ENCODE peak calls at places on chromosome X, in six cellular contexts. O, J, I, Q, L and W are unnamed samples.

GRCh38 chrX:68789966-68790365 is 38.9 kb upstream of the EFNB1 start:
- DNase-seq in O (no peak), J (no peak), L (no peak), Q (no peak), I (no peak), W (no peak)

GRCh38 chrX:102067966-102068723 is 57.3 kb upstream of the TCEAL2 start:
- DNase-seq in L (no peak), J (no peak), I (peak), Q (peak), O (no peak), W (peak)

GRCh38 chrX:23742174-23742692 is 843 bp downstream of the ACOT9 start:
- DNase-seq in L (peak), J (peak), Q (peak), O (peak), I (peak), W (peak)

GRCh38 chrX:138897621-138898492 is 186.3 kb upstream of the FGF13 start:
- DNase-seq in I (no peak), L (no peak), Q (peak), O (no peak), J (no peak), W (peak)

GRCh38 chrX:2425281-2426071 is 75.3 kb downstream of the DHRSX start:
- DNase-seq in O (no peak), J (no peak), L (no peak), Q (peak), I (no peak), W (no peak)

GRCh38 chrX:53594354-53594753 is 92.2 kb downstream of the HUWE1 start:
- DNase-seq in Q (peak), O (no peak), I (no peak), L (no peak), J (no peak), W (no peak)

GRCh38 chrX:149274516-149275105 is 230.5 kb downstream of the IDS start:
- DNase-seq in L (no peak), I (no peak), O (no peak), Q (peak), J (no peak), W (peak)

GRCh38 chrX:19007011-19007410 is 23.1 kb upstream of the PHKA2 start:
- DNase-seq in O (no peak), L (no peak), J (no peak), Q (no peak), I (no peak), W (no peak)

GRCh38 chrX:105167233-105167632 is 53.3 kb downstream of the TEX13A start:
- DNase-seq in J (no peak), I (no peak), L (no peak), Q (peak), O (no peak), W (no peak)

GRCh38 chrX:40473460-40474204 is 107.1 kb upstream of the ATP6AP2 start:
- DNase-seq in I (no peak), J (no peak), O (no peak), Q (no peak), L (no peak), W (no peak)

GRCh38 chrX:70039758-70040157 is 10.0 kb downstream of the AWAT2 start:
- DNase-seq in O (no peak), J (no peak), I (no peak), L (no peak), Q (no peak), W (no peak)

GRCh38 chrX:18875256-18875878 is 108.5 kb downstream of the PHKA2 start:
- DNase-seq in O (no peak), L (no peak), J (no peak), I (no peak), Q (no peak), W (no peak)

GRCh38 chrX:110219920-110220319 is 98.0 kb downstream of the AMMECR1 start:
- DNase-seq in O (no peak), I (no peak), J (no peak), Q (peak), L (no peak), W (peak)

GRCh38 chrX:130523460-130524394 is 121.9 kb downstream of the RBMX2 start:
- DNase-seq in O (peak), J (no peak), L (peak), Q (peak), I (peak), W (no peak)

GRCh38 chrX:50988649-50989048 is 78.1 kb downstream of the BMP15 start:
- DNase-seq in J (peak), I (peak), L (peak), O (no peak), Q (peak), W (peak)

GRCh38 chrX:54807524-54808108 is at the start of gene MAGED2:
- DNase-seq in O (peak), I (peak), Q (peak), L (peak), J (no peak), W (peak)

GRCh38 chrX:74421181-74422028 is at the start of gene SLC16A2:
- DNase-seq in Q (peak), O (peak), I (peak), L (peak), J (peak), W (peak)

GRCh38 chrX:63350551-63350950 is 581 bp downstream of the SPIN4 start:
- DNase-seq in Q (peak), L (peak), I (peak), O (peak), J (no peak), W (peak)

GRCh38 chrX:68354869-68355628 is 78.2 kb downstream of the OPHN1 start:
- DNase-seq in Q (no peak), I (no peak), L (no peak), O (no peak), J (no peak), W (peak)

GRCh38 chrX:25028726-25029125 is 13.0 kb upstream of the ARX start:
- DNase-seq in Q (peak), L (no peak), I (no peak), O (no peak), J (peak), W (peak)

GRCh38 chrX:129798888-129799287 is 19.1 kb downstream of the SASH3 start:
- DNase-seq in O (no peak), J (no peak), I (no peak), Q (no peak), L (no peak), W (no peak)

GRCh38 chrX:42246814-42247213 is 323.5 kb upstream of the CASK start:
- DNase-seq in O (no peak), J (no peak), L (peak), I (peak), Q (no peak), W (peak)

GRCh38 chrX:138745215-138745614 is 33.7 kb upstream of the FGF13 start:
- DNase-seq in J (no peak), Q (peak), O (no peak), L (peak), I (peak), W (peak)

GRCh38 chrX:124555036-124555595 is 208.8 kb downstream of the SH2D1A start:
- DNase-seq in Q (peak), J (no peak), O (no peak), I (no peak), L (no peak), W (no peak)

GRCh38 chrX:31255310-31256033 is 183.6 kb upstream of the FTHL17 start:
- DNase-seq in I (no peak), O (no peak), Q (no peak), L (no peak), J (no peak), W (no peak)

GRCh38 chrX:133294126-133294525 is 76.0 kb upstream of the TFDP3 start:
- DNase-seq in O (no peak), I (no peak), J (no peak), L (no peak), Q (peak), W (peak)

GRCh38 chrX:27924261-27924660 is 57.0 kb downstream of the DCAF8L1 start:
- DNase-seq in L (no peak), Q (no peak), I (no peak), O (no peak), J (no peak), W (no peak)

GRCh38 chrX:119684916-119685224 is 8.1 kb downstream of the SEPTIN6 start:
- DNase-seq in O (no peak), J (no peak), I (no peak), L (no peak), Q (no peak), W (no peak)

GRCh38 chrX:71622347-71623104 is 4.2 kb upstream of the CXCR3 start:
- DNase-seq in J (peak), I (peak), O (peak), Q (peak), L (peak), W (peak)

GRCh38 chrX:106341823-106342222 is 173.7 kb downstream of the PWWP3B start:
- DNase-seq in L (no peak), I (peak), O (no peak), J (no peak), Q (peak), W (no peak)

GRCh38 chrX:104432321-104432720 is 133.7 kb upstream of the IL1RAPL2 start:
- DNase-seq in Q (no peak), I (no peak), J (no peak), O (no peak), L (no peak), W (no peak)

DNA sequence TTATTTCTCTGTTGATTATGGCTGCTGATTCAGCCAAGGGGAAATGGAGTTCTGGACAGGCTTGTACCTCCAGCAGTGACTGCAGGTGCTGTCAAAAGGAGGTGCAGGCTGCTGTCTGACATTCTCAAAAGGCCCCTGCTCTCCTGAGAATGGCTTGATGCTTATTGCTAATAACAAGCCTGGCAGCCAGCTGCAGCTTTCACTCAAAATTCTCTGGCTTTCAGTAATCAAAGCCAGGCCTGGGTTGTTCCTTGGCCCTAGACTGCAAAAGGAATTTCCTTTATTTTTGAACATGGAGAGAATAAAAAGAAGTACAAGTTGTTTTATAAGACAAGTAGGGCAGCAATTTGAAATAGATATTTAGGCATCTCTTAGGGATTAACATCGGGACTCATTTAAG is 575.9 kb downstream of the MID1IP1 start:
- DNase-seq in Q (no peak), I (no peak), J (no peak), L (no peak), O (no peak), W (no peak)
- H3K4me3 ChIP-seq in Q (no peak), I (no peak), J (no peak), L (no peak), O (no peak), W (no peak)

GRCh38 chrX:20641954-20642353 is 375.2 kb upstream of the RPS6KA3 start:
- DNase-seq in O (no peak), I (no peak), J (no peak), Q (no peak), L (no peak), W (no peak)

GRCh38 chrX:20637351-20637750 is 370.6 kb upstream of the RPS6KA3 start:
- DNase-seq in Q (no peak), J (no peak), I (no peak), L (no peak), O (no peak), W (no peak)

DNA sequence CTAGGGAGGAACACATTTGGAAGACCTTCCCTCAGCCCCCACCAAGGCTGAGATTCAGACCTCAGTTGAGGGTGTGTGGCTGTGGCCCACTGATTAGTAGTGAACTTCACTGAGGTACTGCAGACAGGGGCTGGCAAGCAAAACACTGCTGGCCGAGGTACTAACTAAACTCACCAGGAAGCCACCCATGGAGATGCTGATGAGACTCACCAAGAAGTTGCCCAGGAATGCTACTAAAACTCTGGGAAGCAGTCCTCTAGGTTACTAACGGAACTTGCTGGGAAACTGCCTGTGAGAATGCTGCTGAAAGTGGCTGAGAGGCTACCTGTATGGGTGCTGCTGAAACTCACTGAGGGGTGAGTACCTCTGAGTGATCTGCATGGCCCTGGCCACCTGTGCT is 372.4 kb upstream of the RPS6KA3 start:
- DNase-seq in Q (no peak), J (no peak), I (no peak), L (no peak), O (no peak), W (no peak)
- TF ChIP-seq CTCF in Q (no peak), J (no peak), I (no peak), L (no peak), O (no peak), W (no peak)

DNA sequence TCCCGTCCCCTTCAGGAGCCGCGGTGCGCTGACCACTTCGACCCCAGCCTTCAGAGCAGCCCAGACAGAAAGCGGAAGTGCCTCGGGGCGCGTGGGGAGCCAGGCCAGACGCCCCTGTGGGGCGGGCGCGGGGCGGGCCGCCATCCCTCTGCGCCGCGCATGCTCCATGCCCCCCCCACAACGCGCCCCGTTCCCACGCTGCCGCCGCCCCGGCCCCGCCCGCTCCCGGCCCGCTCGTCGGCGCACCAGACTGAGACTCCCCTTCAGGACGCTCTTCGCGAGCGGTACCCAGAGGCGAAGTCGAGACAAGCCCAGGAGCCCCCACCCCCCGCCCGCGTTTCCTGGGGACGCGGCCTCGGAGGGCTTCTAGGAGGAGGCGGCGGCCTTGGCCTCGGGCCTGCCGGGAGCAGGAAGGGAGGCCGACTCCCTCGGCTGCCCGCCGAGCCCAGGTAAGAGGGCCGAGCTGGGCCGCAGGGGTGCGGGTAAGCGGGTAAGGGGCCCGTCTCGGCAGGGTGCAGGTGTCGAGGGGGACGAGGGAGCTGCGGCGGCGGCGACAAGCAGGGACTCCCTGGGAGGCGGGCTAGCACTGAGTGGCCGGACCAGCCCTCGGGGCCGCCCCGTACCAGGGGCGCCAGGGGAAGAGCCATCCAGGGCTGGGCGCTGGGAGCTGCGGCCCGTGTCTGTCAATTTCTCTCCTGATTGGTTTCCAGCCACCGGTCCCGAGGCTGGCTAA is at the start of gene ZFP92:
- DNase-seq in Q (no peak), L (no peak), J (no peak), O (no peak), I (no peak), W (no peak)
- H3K4me3 ChIP-seq in Q (peak), L (peak), J (peak), O (peak), I (peak), W (peak)

GRCh38 chrX:7149421-7149820 is 1.5 kb upstream of the PUDP start:
- DNase-seq in I (no peak), Q (no peak), J (no peak), L (no peak), O (no peak), W (no peak)

GRCh38 chrX:7146703-7147430 is 645 bp upstream of the STS start:
- DNase-seq in Q (peak), I (no peak), O (no peak), L (peak), J (no peak), W (peak)

GRCh38 chrX:7146026-7146702 is 1.3 kb upstream of the STS start:
- DNase-seq in I (no peak), J (no peak), Q (no peak), O (no peak), L (no peak), W (no peak)

GRCh38 chrX:7147431-7147977 is at the start of gene STS:
- DNase-seq in L (peak), Q (peak), J (no peak), O (peak), I (peak), W (peak)

DNA sequence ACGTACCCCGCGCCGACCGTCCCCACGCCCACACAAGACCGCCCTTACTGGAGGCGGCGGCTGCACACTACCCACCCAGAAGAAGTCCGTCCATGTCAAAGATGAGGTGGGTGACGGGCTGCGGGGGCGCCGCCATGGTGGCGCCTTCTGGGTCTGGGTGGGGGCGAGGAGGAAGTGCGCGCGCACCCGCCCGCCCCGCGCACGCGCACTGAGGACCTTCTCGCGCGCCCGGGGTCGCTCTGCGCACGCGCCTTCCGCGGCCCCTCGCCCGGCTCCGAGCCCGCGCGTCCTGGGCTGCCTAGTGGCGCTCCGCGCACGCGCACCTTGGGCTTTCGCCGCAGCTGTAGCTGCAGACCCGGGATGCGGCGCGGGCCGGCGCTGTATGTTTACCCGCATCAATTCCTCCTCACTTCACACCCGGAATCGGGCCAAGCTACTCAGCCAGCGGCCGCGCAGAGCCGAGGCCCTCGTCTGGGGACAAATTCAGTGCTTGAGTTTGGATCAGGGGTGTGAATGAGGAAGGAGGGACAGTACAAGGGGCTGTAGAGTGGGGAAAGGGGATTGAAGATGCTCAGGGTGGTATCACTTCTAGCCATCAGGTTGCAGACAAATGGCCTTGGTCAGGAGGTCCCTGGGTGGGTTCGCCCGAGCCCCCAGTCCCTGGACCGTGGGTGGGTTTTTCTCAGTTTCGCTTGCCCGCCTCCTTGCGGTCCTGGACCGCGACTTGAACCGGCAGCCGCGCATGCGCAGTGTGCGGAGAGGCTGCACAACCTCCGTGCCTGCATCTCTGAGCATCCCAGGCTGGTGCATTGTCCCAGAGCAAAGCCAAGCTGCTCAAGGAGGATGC is at the start of gene PUDP:
- DNase-seq in J (peak), Q (peak), O (peak), I (peak), L (peak), W (peak)
- TF ChIP-seq CTCF in J (peak), Q (peak), O (peak), I (no peak), L (no peak), W (peak)

GRCh38 chrX:13816899-13817298 is at the start of gene GPM6B:
- DNase-seq in I (peak), Q (no peak), J (no peak), L (no peak), O (no peak), W (no peak)

GRCh38 chrX:13815664-13816063 is 1.2 kb downstream of the GPM6B start:
- DNase-seq in L (no peak), Q (no peak), J (no peak), O (no peak), I (no peak), W (no peak)
- H3K4me3 ChIP-seq in L (no peak), Q (no peak), J (no peak), O (no peak), I (peak), W (no peak)

GRCh38 chrX:45849261-45849660 is 648.6 kb upstream of the DIPK2B start:
- DNase-seq in I (peak), J (peak), O (no peak), L (peak), Q (peak), W (peak)
- TF ChIP-seq CTCF in I (peak), J (peak), O (no peak), L (no peak), Q (peak), W (peak)